ENCODE peak calls at places on chromosomes 16 and 17, in six cellular contexts. One of them, this sample, is unnamed.

GRCh38 chr17:69363488-69364210 is 36.7 kb upstream of the ABCA5 start:
- DNase-seq in glomerular endothelial cell: no peak
- DNase-seq in uterus: no peak
- DNase-seq in bronchial epithelial cell: peak
- DNase-seq in caudate nucleus: no peak
- DNase-seq in NCI-H460: no peak
- DNase-seq in this sample: no peak

GRCh38 chr17:83127431-83128160 is 48.2 kb downstream of the METRNL start:
- DNase-seq in glomerular endothelial cell: no peak
- DNase-seq in uterus: no peak
- DNase-seq in bronchial epithelial cell: no peak
- DNase-seq in caudate nucleus: no peak
- DNase-seq in NCI-H460: no peak
- DNase-seq in this sample: no peak

GRCh38 chr17:64694207-64694606 is 32.1 kb upstream of the SMURF2 start:
- DNase-seq in glomerular endothelial cell: peak
- DNase-seq in uterus: peak
- DNase-seq in bronchial epithelial cell: peak
- DNase-seq in caudate nucleus: no peak
- DNase-seq in NCI-H460: peak
- DNase-seq in this sample: no peak

GRCh38 chr16:75074920-75075687 is 41.5 kb downstream of the LDHD start:
- DNase-seq in glomerular endothelial cell: no peak
- DNase-seq in uterus: no peak
- DNase-seq in bronchial epithelial cell: no peak
- DNase-seq in caudate nucleus: no peak
- DNase-seq in NCI-H460: no peak
- DNase-seq in this sample: no peak

GRCh38 chr16:74291577-74292208 is 4.9 kb upstream of the PSMD7 start:
- DNase-seq in glomerular endothelial cell: no peak
- DNase-seq in uterus: no peak
- DNase-seq in bronchial epithelial cell: peak
- DNase-seq in caudate nucleus: no peak
- DNase-seq in NCI-H460: peak
- DNase-seq in this sample: no peak

GRCh38 chr17:82615084-82616020 is 32.9 kb downstream of the WDR45B start:
- DNase-seq in glomerular endothelial cell: no peak
- DNase-seq in uterus: no peak
- DNase-seq in bronchial epithelial cell: no peak
- DNase-seq in caudate nucleus: no peak
- DNase-seq in NCI-H460: no peak
- DNase-seq in this sample: no peak

GRCh38 chr17:4594406-4595349 is 10.3 kb downstream of the SMTNL2 start:
- DNase-seq in glomerular endothelial cell: no peak
- DNase-seq in uterus: no peak
- DNase-seq in bronchial epithelial cell: no peak
- DNase-seq in caudate nucleus: no peak
- DNase-seq in NCI-H460: no peak
- DNase-seq in this sample: no peak

GRCh38 chr17:53032861-53033271 is 789.9 kb upstream of the KIF2B start:
- DNase-seq in glomerular endothelial cell: peak
- DNase-seq in uterus: no peak
- DNase-seq in bronchial epithelial cell: peak
- DNase-seq in caudate nucleus: no peak
- DNase-seq in NCI-H460: peak
- DNase-seq in this sample: no peak

GRCh38 chr17:47274319-47275069 is 20.9 kb downstream of the ITGB3 start:
- DNase-seq in glomerular endothelial cell: no peak
- DNase-seq in uterus: no peak
- DNase-seq in bronchial epithelial cell: no peak
- DNase-seq in caudate nucleus: no peak
- DNase-seq in NCI-H460: no peak
- DNase-seq in this sample: no peak

GRCh38 chr17:77697480-77698400 is 260.8 kb upstream of the TNRC6C start:
- DNase-seq in glomerular endothelial cell: no peak
- DNase-seq in uterus: no peak
- DNase-seq in bronchial epithelial cell: no peak
- DNase-seq in caudate nucleus: no peak
- DNase-seq in NCI-H460: no peak
- DNase-seq in this sample: no peak

GRCh38 chr16:85162478-85163277 is 50.4 kb upstream of the CIBAR2 start:
- DNase-seq in glomerular endothelial cell: no peak
- DNase-seq in uterus: peak
- DNase-seq in bronchial epithelial cell: no peak
- DNase-seq in caudate nucleus: no peak
- DNase-seq in NCI-H460: no peak
- DNase-seq in this sample: no peak

GRCh38 chr16:64162613-64163375 is 959.1 kb downstream of the CDH11 start:
- DNase-seq in glomerular endothelial cell: no peak
- DNase-seq in uterus: no peak
- DNase-seq in bronchial epithelial cell: no peak
- DNase-seq in caudate nucleus: no peak
- DNase-seq in NCI-H460: no peak
- DNase-seq in this sample: no peak

GRCh38 chr17:51585514-51586104 is 325.3 kb downstream of the UTP18 start:
- DNase-seq in glomerular endothelial cell: no peak
- DNase-seq in uterus: no peak
- DNase-seq in bronchial epithelial cell: peak
- DNase-seq in caudate nucleus: no peak
- DNase-seq in NCI-H460: peak
- DNase-seq in this sample: no peak

GRCh38 chr16:2082171-2082982 is 34.6 kb downstream of the TSC2 start:
- DNase-seq in glomerular endothelial cell: no peak
- DNase-seq in uterus: peak
- DNase-seq in bronchial epithelial cell: peak
- DNase-seq in caudate nucleus: no peak
- DNase-seq in NCI-H460: no peak
- DNase-seq in this sample: no peak

This sample was measured in occipital lobe.